ENCODE peak calls at places on chromosome 5, in eight cellular contexts. One of them, this sample, is unnamed.

GRCh38 chr5:127072861-127073846 is at the start of gene C5orf63:
- DNase-seq in LNCaP clone FGC: peak; percentile 30
- DNase-seq in fibroblast of mammary gland: peak; percentile 29
- DNase-seq in mammary epithelial cell: peak; percentile 28
- DNase-seq in GM10248: peak; percentile 81
- DNase-seq in IMR-90: peak; percentile 10
- DNase-seq in brain microvascular endothelial cell: no peak
- DNase-seq in cardiac fibroblast: peak; percentile 26
- DNase-seq in this sample: peak; percentile 39

GRCh38 chr5:64570395-64570996 is 64.7 kb downstream of the RGS7BP start:
- DNase-seq in LNCaP clone FGC: peak; percentile 63
- DNase-seq in fibroblast of mammary gland: no peak
- DNase-seq in mammary epithelial cell: no peak
- DNase-seq in GM10248: no peak
- DNase-seq in IMR-90: no peak
- DNase-seq in brain microvascular endothelial cell: no peak
- DNase-seq in cardiac fibroblast: no peak
- DNase-seq in this sample: no peak

GRCh38 chr5:138975098-138975847 is 100.1 kb upstream of the LRRTM2 start:
- DNase-seq in LNCaP clone FGC: no peak
- DNase-seq in fibroblast of mammary gland: peak; percentile 88
- DNase-seq in mammary epithelial cell: no peak
- DNase-seq in GM10248: peak; percentile 38
- DNase-seq in IMR-90: peak; percentile 84
- DNase-seq in brain microvascular endothelial cell: peak; percentile 92
- DNase-seq in cardiac fibroblast: peak; percentile 92
- DNase-seq in this sample: no peak

GRCh38 chr5:78377718-78378105 is 17.3 kb downstream of the SCAMP1 start:
- DNase-seq in LNCaP clone FGC: no peak
- DNase-seq in fibroblast of mammary gland: no peak
- DNase-seq in mammary epithelial cell: no peak
- DNase-seq in GM10248: no peak
- DNase-seq in IMR-90: no peak
- DNase-seq in brain microvascular endothelial cell: no peak
- DNase-seq in cardiac fibroblast: no peak
- DNase-seq in this sample: no peak

GRCh38 chr5:83531661-83532060 is 60.1 kb downstream of the VCAN start:
- DNase-seq in LNCaP clone FGC: no peak
- DNase-seq in fibroblast of mammary gland: no peak
- DNase-seq in mammary epithelial cell: no peak
- DNase-seq in GM10248: no peak
- DNase-seq in IMR-90: no peak
- DNase-seq in brain microvascular endothelial cell: no peak
- DNase-seq in cardiac fibroblast: no peak
- DNase-seq in this sample: no peak

GRCh38 chr5:67971223-67971830 is 244.2 kb upstream of the PIK3R1 start:
- DNase-seq in LNCaP clone FGC: no peak
- DNase-seq in fibroblast of mammary gland: peak; percentile 77
- DNase-seq in mammary epithelial cell: no peak
- DNase-seq in GM10248: no peak
- DNase-seq in IMR-90: peak; percentile 25
- DNase-seq in brain microvascular endothelial cell: no peak
- DNase-seq in cardiac fibroblast: peak; percentile 90
- DNase-seq in this sample: no peak

GRCh38 chr5:108720416-108720815 is 27.3 kb upstream of the FER start:
- DNase-seq in LNCaP clone FGC: no peak
- DNase-seq in fibroblast of mammary gland: peak; percentile 70
- DNase-seq in mammary epithelial cell: peak; percentile 35
- DNase-seq in GM10248: peak; percentile 25
- DNase-seq in IMR-90: peak; percentile 21
- DNase-seq in brain microvascular endothelial cell: no peak
- DNase-seq in cardiac fibroblast: peak; percentile 9
- DNase-seq in this sample: no peak

GRCh38 chr5:137575211-137575610 is 76.1 kb upstream of the SPOCK1 start:
- DNase-seq in LNCaP clone FGC: no peak
- DNase-seq in fibroblast of mammary gland: no peak
- DNase-seq in mammary epithelial cell: no peak
- DNase-seq in GM10248: no peak
- DNase-seq in IMR-90: no peak
- DNase-seq in brain microvascular endothelial cell: no peak
- DNase-seq in cardiac fibroblast: no peak
- DNase-seq in this sample: no peak

GRCh38 chr5:181203093-181203711 is 1.8 kb downstream of the TRIM7 start:
- DNase-seq in LNCaP clone FGC: no peak
- DNase-seq in fibroblast of mammary gland: peak; percentile 69
- DNase-seq in mammary epithelial cell: no peak
- DNase-seq in GM10248: no peak
- DNase-seq in IMR-90: peak; percentile 23
- DNase-seq in brain microvascular endothelial cell: no peak
- DNase-seq in cardiac fibroblast: peak; percentile 71
- DNase-seq in this sample: no peak

GRCh38 chr5:145915970-145916638 is 20.3 kb upstream of the SH3RF2 start:
- DNase-seq in LNCaP clone FGC: no peak
- DNase-seq in fibroblast of mammary gland: no peak
- DNase-seq in mammary epithelial cell: no peak
- DNase-seq in GM10248: no peak
- DNase-seq in IMR-90: no peak
- DNase-seq in brain microvascular endothelial cell: no peak
- DNase-seq in cardiac fibroblast: no peak
- DNase-seq in this sample: no peak

GRCh38 chr5:156971415-156971814 is 8.4 kb upstream of the TIMD4 start:
- DNase-seq in LNCaP clone FGC: no peak
- DNase-seq in fibroblast of mammary gland: no peak
- DNase-seq in mammary epithelial cell: no peak
- DNase-seq in GM10248: no peak
- DNase-seq in IMR-90: no peak
- DNase-seq in brain microvascular endothelial cell: no peak
- DNase-seq in cardiac fibroblast: no peak
- DNase-seq in this sample: no peak

GRCh38 chr5:124402144-124402581 is 344.3 kb downstream of the ZNF608 start:
- DNase-seq in LNCaP clone FGC: no peak
- DNase-seq in fibroblast of mammary gland: peak; percentile 60
- DNase-seq in mammary epithelial cell: peak; percentile 92
- DNase-seq in GM10248: no peak
- DNase-seq in IMR-90: peak; percentile 45
- DNase-seq in brain microvascular endothelial cell: no peak
- DNase-seq in cardiac fibroblast: peak; percentile 90
- DNase-seq in this sample: no peak

GRCh38 chr5:171336486-171337206 is 27.6 kb downstream of the TLX3 start:
- DNase-seq in LNCaP clone FGC: peak; percentile 25
- DNase-seq in fibroblast of mammary gland: peak; percentile 61
- DNase-seq in mammary epithelial cell: peak; percentile 54
- DNase-seq in GM10248: no peak
- DNase-seq in IMR-90: peak; percentile 64
- DNase-seq in brain microvascular endothelial cell: peak; percentile 43
- DNase-seq in cardiac fibroblast: peak; percentile 76
- DNase-seq in this sample: no peak

GRCh38 chr5:72210913-72211670 is 103.8 kb downstream of the MAP1B start:
- DNase-seq in LNCaP clone FGC: no peak
- DNase-seq in fibroblast of mammary gland: peak; percentile 88
- DNase-seq in mammary epithelial cell: peak; percentile 78
- DNase-seq in GM10248: no peak
- DNase-seq in IMR-90: peak; percentile 88
- DNase-seq in brain microvascular endothelial cell: peak; percentile 63
- DNase-seq in cardiac fibroblast: peak; percentile 73
- DNase-seq in this sample: no peak

GRCh38 chr5:54329731-54330709 is 19.6 kb upstream of the ARL15 start:
- DNase-seq in LNCaP clone FGC: no peak
- DNase-seq in fibroblast of mammary gland: peak; percentile 92
- DNase-seq in mammary epithelial cell: peak; percentile 93
- DNase-seq in GM10248: no peak
- DNase-seq in IMR-90: peak; percentile 96
- DNase-seq in brain microvascular endothelial cell: peak; percentile 90
- DNase-seq in cardiac fibroblast: peak; percentile 79
- DNase-seq in this sample: no peak
- TF ChIP-seq CTCF in LNCaP clone FGC: no peak
- TF ChIP-seq CTCF in fibroblast of mammary gland: no peak
- TF ChIP-seq CTCF in mammary epithelial cell: peak; percentile 28
- TF ChIP-seq CTCF in GM10248: no peak
- TF ChIP-seq CTCF in IMR-90: no peak
- TF ChIP-seq CTCF in brain microvascular endothelial cell: no peak
- TF ChIP-seq CTCF in cardiac fibroblast: no peak
- TF ChIP-seq CTCF in this sample: no peak

GRCh38 chr5:57891443-57891842 is 408.8 kb upstream of the ACTBL2 start:
- DNase-seq in LNCaP clone FGC: no peak
- DNase-seq in fibroblast of mammary gland: no peak
- DNase-seq in mammary epithelial cell: no peak
- DNase-seq in GM10248: no peak
- DNase-seq in IMR-90: no peak
- DNase-seq in brain microvascular endothelial cell: no peak
- DNase-seq in cardiac fibroblast: no peak
- DNase-seq in this sample: no peak

GRCh38 chr5:57884346-57885102 is 401.9 kb upstream of the ACTBL2 start:
- DNase-seq in LNCaP clone FGC: no peak
- DNase-seq in fibroblast of mammary gland: no peak
- DNase-seq in mammary epithelial cell: no peak
- DNase-seq in GM10248: no peak
- DNase-seq in IMR-90: no peak
- DNase-seq in brain microvascular endothelial cell: no peak
- DNase-seq in cardiac fibroblast: no peak
- DNase-seq in this sample: no peak

GRCh38 chr5:57887851-57888621 is 405.4 kb upstream of the ACTBL2 start:
- DNase-seq in LNCaP clone FGC: peak; percentile 66
- DNase-seq in fibroblast of mammary gland: peak; percentile 54
- DNase-seq in mammary epithelial cell: peak; percentile 72
- DNase-seq in GM10248: peak; percentile 12
- DNase-seq in IMR-90: peak; percentile 69
- DNase-seq in brain microvascular endothelial cell: peak; percentile 67
- DNase-seq in cardiac fibroblast: peak; percentile 73
- DNase-seq in this sample: peak; percentile 25

GRCh38 chr5:57889558-57889957 is 406.9 kb upstream of the ACTBL2 start:
- DNase-seq in LNCaP clone FGC: peak; percentile 46
- DNase-seq in fibroblast of mammary gland: peak; percentile 46
- DNase-seq in mammary epithelial cell: peak; percentile 98
- DNase-seq in GM10248: no peak
- DNase-seq in IMR-90: peak; percentile 83
- DNase-seq in brain microvascular endothelial cell: peak; percentile 44
- DNase-seq in cardiac fibroblast: peak; percentile 65
- DNase-seq in this sample: no peak
- TF ChIP-seq CTCF in LNCaP clone FGC: peak; percentile 96
- TF ChIP-seq CTCF in fibroblast of mammary gland: peak; percentile 21
- TF ChIP-seq CTCF in mammary epithelial cell: peak; percentile 63
- TF ChIP-seq CTCF in GM10248: no peak
- TF ChIP-seq CTCF in IMR-90: no peak
- TF ChIP-seq CTCF in brain microvascular endothelial cell: peak; percentile 59
- TF ChIP-seq CTCF in cardiac fibroblast: peak; percentile 41
- TF ChIP-seq CTCF in this sample: no peak

GRCh38 chr5:172706796-172707195 is 64.2 kb downstream of the DUSP1 start:
- DNase-seq in LNCaP clone FGC: no peak
- DNase-seq in fibroblast of mammary gland: no peak
- DNase-seq in mammary epithelial cell: no peak
- DNase-seq in GM10248: no peak
- DNase-seq in IMR-90: no peak
- DNase-seq in brain microvascular endothelial cell: no peak
- DNase-seq in cardiac fibroblast: no peak
- DNase-seq in this sample: no peak

GRCh38 chr5:172705576-172706084 is 64.6 kb downstream of the NEURL1B start:
- DNase-seq in LNCaP clone FGC: no peak
- DNase-seq in fibroblast of mammary gland: peak; percentile 23
- DNase-seq in mammary epithelial cell: no peak
- DNase-seq in GM10248: no peak
- DNase-seq in IMR-90: peak; percentile 66
- DNase-seq in brain microvascular endothelial cell: no peak
- DNase-seq in cardiac fibroblast: no peak
- DNase-seq in this sample: no peak

GRCh38 chr5:172708183-172708505 is 62.9 kb downstream of the DUSP1 start:
- DNase-seq in LNCaP clone FGC: no peak
- DNase-seq in fibroblast of mammary gland: no peak
- DNase-seq in mammary epithelial cell: no peak
- DNase-seq in GM10248: no peak
- DNase-seq in IMR-90: no peak
- DNase-seq in brain microvascular endothelial cell: no peak
- DNase-seq in cardiac fibroblast: no peak
- DNase-seq in this sample: no peak

GRCh38 chr5:172710695-172711094 is 60.3 kb downstream of the DUSP1 start:
- DNase-seq in LNCaP clone FGC: no peak
- DNase-seq in fibroblast of mammary gland: no peak
- DNase-seq in mammary epithelial cell: no peak
- DNase-seq in GM10248: no peak
- DNase-seq in IMR-90: no peak
- DNase-seq in brain microvascular endothelial cell: no peak
- DNase-seq in cardiac fibroblast: no peak
- DNase-seq in this sample: no peak

DNA sequence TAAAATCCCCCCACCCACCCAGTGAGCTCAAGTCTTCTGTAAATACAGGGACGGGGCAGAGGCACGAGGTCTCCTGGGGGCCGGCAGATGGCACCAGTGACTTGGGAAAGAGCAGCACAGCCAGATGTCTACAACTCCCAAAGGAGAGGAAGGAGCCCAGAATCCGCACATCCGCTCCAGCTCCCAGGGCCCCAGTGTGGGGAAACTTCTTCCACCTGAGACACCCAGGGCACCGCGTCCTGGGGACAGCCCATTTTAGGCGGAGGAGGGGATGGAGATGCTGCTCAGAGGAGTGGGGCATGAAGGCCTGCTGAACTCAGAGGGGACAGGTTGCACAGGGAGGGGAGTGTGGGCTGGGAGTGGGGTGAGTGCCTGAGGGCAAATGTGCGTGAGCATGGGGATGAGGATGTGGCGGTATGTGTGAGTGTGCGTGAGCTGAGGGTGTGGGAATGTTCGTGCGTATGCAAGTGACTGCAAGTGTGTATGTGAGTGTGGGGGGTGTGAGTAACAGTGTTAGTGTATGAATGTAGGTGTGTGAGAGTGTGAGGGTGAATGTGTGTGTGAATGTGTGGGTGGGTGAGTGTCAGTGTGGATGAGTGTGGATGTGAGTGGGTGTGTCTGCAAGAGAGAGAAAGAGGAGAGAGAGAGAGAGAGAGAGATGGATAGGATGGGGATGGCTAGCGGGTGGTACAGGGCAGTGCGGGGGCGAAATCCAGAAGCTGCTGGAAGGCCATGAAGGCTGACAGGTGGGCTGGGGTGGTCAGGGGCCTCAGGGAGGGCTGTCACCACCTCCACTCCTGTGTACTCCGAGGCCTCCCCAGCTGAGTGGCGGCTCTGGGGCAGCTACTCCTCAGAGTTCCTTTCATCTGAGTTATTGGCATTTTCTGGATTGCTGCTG is 63.5 kb downstream of the DUSP1 start:
- DNase-seq in LNCaP clone FGC: no peak
- DNase-seq in fibroblast of mammary gland: peak; percentile 64
- DNase-seq in mammary epithelial cell: peak; percentile 56
- DNase-seq in GM10248: no peak
- DNase-seq in IMR-90: peak; percentile 76
- DNase-seq in brain microvascular endothelial cell: peak; percentile 49
- DNase-seq in cardiac fibroblast: peak; percentile 76
- DNase-seq in this sample: no peak
- TF ChIP-seq CTCF in LNCaP clone FGC: peak; percentile 80
- TF ChIP-seq CTCF in fibroblast of mammary gland: peak; percentile 43
- TF ChIP-seq CTCF in mammary epithelial cell: peak; percentile 71
- TF ChIP-seq CTCF in GM10248: peak; percentile 53
- TF ChIP-seq CTCF in IMR-90: peak; percentile 72
- TF ChIP-seq CTCF in brain microvascular endothelial cell: peak; percentile 83
- TF ChIP-seq CTCF in cardiac fibroblast: peak; percentile 66
- TF ChIP-seq CTCF in this sample: peak; percentile 60

DNA sequence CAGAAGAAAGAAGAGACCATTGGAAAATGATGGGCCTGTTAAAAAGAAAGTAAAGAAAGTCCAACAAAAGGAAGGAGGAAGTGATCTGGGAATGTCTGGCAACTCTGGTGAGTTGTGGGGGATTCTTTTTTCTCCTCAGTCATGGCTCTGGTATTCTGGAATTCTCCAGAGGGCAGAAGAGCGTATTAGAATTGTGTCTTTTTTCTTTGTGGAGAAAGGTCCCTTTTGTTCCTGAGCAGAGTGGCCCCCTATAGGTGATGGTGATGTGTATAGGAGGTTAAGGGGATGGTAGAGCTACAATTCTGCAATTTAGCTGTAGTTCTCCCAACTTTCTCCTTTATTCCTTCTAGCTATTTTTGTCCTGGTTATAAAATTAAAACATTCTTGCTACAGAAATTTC is 1.6 kb upstream of the DHFR start:
- DNase-seq in LNCaP clone FGC: no peak
- DNase-seq in fibroblast of mammary gland: peak; percentile 7
- DNase-seq in mammary epithelial cell: no peak
- DNase-seq in GM10248: no peak
- DNase-seq in IMR-90: peak; percentile 52
- DNase-seq in brain microvascular endothelial cell: peak; percentile 5
- DNase-seq in cardiac fibroblast: no peak
- DNase-seq in this sample: no peak
- TF ChIP-seq CTCF in LNCaP clone FGC: no peak
- TF ChIP-seq CTCF in fibroblast of mammary gland: peak; percentile 5
- TF ChIP-seq CTCF in mammary epithelial cell: no peak
- TF ChIP-seq CTCF in GM10248: peak; percentile 19
- TF ChIP-seq CTCF in IMR-90: no peak
- TF ChIP-seq CTCF in brain microvascular endothelial cell: peak; percentile 32
- TF ChIP-seq CTCF in cardiac fibroblast: no peak
- TF ChIP-seq CTCF in this sample: no peak

This sample was measured in progenitor cell of endocrine pancreas.